ENCODE peak calls at places on chromosome 7, in ten cellular contexts. G, W, T, Y, M, V, A, U, D and Q are unnamed samples.

GRCh38 chr7:78924581-78924980 is 528.9 kb downstream of the MAGI2 start:
- DNase-seq in Y (no peak), A (no peak), T (no peak), W (no peak), V (peak), D (peak), M (no peak), U (peak), G (peak), Q (peak)

GRCh38 chr7:78099715-78100477 is 301.3 kb downstream of the PHTF2 start:
- DNase-seq in G (no peak), U (peak), A (no peak), M (no peak), W (no peak), D (peak), Y (peak), V (no peak), T (no peak), Q (no peak)

GRCh38 chr7:91710896-91711295 is 169.6 kb downstream of the MTERF1 start:
- DNase-seq in T (no peak), G (no peak), M (no peak), A (no peak), Y (no peak), D (peak), V (no peak), W (no peak), U (no peak), Q (no peak)

GRCh38 chr7:121328508-121329459 is at the start of gene WNT16:
- DNase-seq in D (no peak), Y (no peak), G (no peak), M (peak), V (no peak), T (peak), W (no peak), A (no peak), U (no peak), Q (no peak)

GRCh38 chr7:120864146-120864920 is 6.4 kb upstream of the TSPAN12 start:
- DNase-seq in U (no peak), D (peak), M (no peak), G (no peak), T (no peak), Y (no peak), W (no peak), V (no peak), A (no peak), Q (no peak)

GRCh38 chr7:55441668-55442305 is 76.7 kb downstream of the LANCL2 start:
- DNase-seq in T (no peak), M (no peak), G (no peak), A (no peak), W (no peak), Y (peak), D (peak), V (no peak), U (peak), Q (peak)

GRCh38 chr7:47088329-47089067 is 493.4 kb downstream of the TNS3 start:
- DNase-seq in D (peak), Y (no peak), U (no peak), W (no peak), T (peak), A (peak), M (peak), V (peak), G (peak), Q (peak)

GRCh38 chr7:152751449-152752141 is 8.0 kb upstream of the ACTR3B start:
- DNase-seq in Y (no peak), W (no peak), A (no peak), D (no peak), T (no peak), V (no peak), U (no peak), M (no peak), G (peak), Q (no peak)

GRCh38 chr7:52260046-52260665 is 775.3 kb upstream of the POM121L12 start:
- DNase-seq in D (no peak), T (no peak), A (no peak), M (peak), G (no peak), V (peak), U (no peak), Y (no peak), W (no peak), Q (peak)

GRCh38 chr7:49866910-49867309 is 93.5 kb downstream of the VWC2 start:
- DNase-seq in W (no peak), A (no peak), U (no peak), T (no peak), G (no peak), D (no peak), Y (no peak), M (no peak), V (no peak), Q (no peak)

GRCh38 chr7:33053716-33054115 is 8.9 kb downstream of the NT5C3A start:
- DNase-seq in W (no peak), Y (no peak), D (no peak), U (no peak), T (no peak), A (no peak), M (no peak), V (no peak), G (no peak), Q (no peak)

GRCh38 chr7:49346200-49346899 is 422.0 kb downstream of the CDC14C start:
- DNase-seq in Y (no peak), G (no peak), U (no peak), A (no peak), W (no peak), M (no peak), D (no peak), T (no peak), V (no peak), Q (no peak)

GRCh38 chr7:128022631-128023532 is 8.4 kb downstream of the LRRC4 start:
- DNase-seq in W (no peak), D (peak), V (peak), U (peak), G (no peak), M (no peak), Y (peak), T (no peak), A (no peak), Q (no peak)

GRCh38 chr7:80453699-80454340 is 58.0 kb downstream of the GNAT3 start:
- DNase-seq in V (peak), D (no peak), M (no peak), U (no peak), Y (no peak), T (no peak), G (peak), A (no peak), W (no peak), Q (peak)

GRCh38 chr7:12067156-12067831 is 143.8 kb upstream of the TMEM106B start:
- DNase-seq in U (peak), W (no peak), M (peak), V (peak), T (peak), A (no peak), G (peak), D (peak), Y (peak), Q (peak)

GRCh38 chr7:28840515-28841125 is 117.5 kb downstream of the TRIL start:
- DNase-seq in G (no peak), D (no peak), A (no peak), W (no peak), T (no peak), Y (no peak), V (no peak), U (no peak), M (no peak), Q (peak)

GRCh38 chr7:27110977-27111752 is 8.7 kb upstream of the HOXA2 start:
- DNase-seq in T (no peak), V (peak), M (no peak), U (no peak), G (no peak), W (no peak), Y (no peak), D (peak), A (peak), Q (no peak)

GRCh38 chr7:141709749-141710148 is 1.6 kb downstream of the WEE2 start:
- DNase-seq in M (no peak), A (no peak), W (no peak), T (no peak), Y (no peak), G (no peak), V (no peak), U (no peak), D (no peak), Q (no peak)

GRCh38 chr7:20306499-20306946 is 24.2 kb upstream of the ITGB8 start:
- DNase-seq in M (no peak), U (no peak), Y (no peak), G (no peak), A (no peak), T (peak), V (no peak), D (peak), W (no peak), Q (peak)

GRCh38 chr7:71303566-71303965 is 171.6 kb downstream of the GALNT17 start:
- DNase-seq in M (no peak), W (no peak), Y (no peak), A (no peak), V (no peak), D (peak), T (no peak), U (no peak), G (no peak), Q (no peak)

GRCh38 chr7:19772858-19773337 is 519 bp downstream of the TMEM196 start:
- DNase-seq in W (no peak), M (peak), V (peak), A (no peak), T (no peak), U (no peak), D (peak), Y (no peak), G (no peak), Q (peak)

GRCh38 chr7:69799048-69799697 is 200.9 kb downstream of the AUTS2 start:
- DNase-seq in D (no peak), Y (no peak), W (no peak), A (no peak), M (no peak), V (no peak), G (no peak), T (no peak), U (no peak), Q (no peak)
- TF ChIP-seq CTCF in D (no peak), Y (no peak), W (no peak), A (no peak), M (no peak), V (no peak), G (no peak), T (no peak), U (no peak), Q (no peak)

GRCh38 chr7:129101746-129102145 is 42.8 kb upstream of the TSPAN33 start:
- DNase-seq in Y (no peak), D (no peak), M (no peak), U (no peak), A (no peak), V (no peak), G (no peak), T (no peak), W (no peak), Q (no peak)

GRCh38 chr7:129094501-129094900 is 39.6 kb upstream of the TNPO3 start:
- DNase-seq in G (no peak), U (no peak), M (no peak), W (no peak), A (no peak), V (no peak), D (no peak), Y (no peak), T (no peak), Q (no peak)

GRCh38 chr7:129100827-129101166 is 43.7 kb upstream of the TSPAN33 start:
- DNase-seq in W (no peak), V (no peak), A (no peak), T (no peak), D (no peak), G (no peak), U (no peak), Y (no peak), M (no peak), Q (no peak)

GRCh38 chr7:129095258-129095657 is 40.3 kb upstream of the TNPO3 start:
- DNase-seq in M (no peak), V (no peak), U (no peak), G (peak), Y (no peak), D (no peak), T (peak), A (no peak), W (no peak), Q (no peak)

DNA sequence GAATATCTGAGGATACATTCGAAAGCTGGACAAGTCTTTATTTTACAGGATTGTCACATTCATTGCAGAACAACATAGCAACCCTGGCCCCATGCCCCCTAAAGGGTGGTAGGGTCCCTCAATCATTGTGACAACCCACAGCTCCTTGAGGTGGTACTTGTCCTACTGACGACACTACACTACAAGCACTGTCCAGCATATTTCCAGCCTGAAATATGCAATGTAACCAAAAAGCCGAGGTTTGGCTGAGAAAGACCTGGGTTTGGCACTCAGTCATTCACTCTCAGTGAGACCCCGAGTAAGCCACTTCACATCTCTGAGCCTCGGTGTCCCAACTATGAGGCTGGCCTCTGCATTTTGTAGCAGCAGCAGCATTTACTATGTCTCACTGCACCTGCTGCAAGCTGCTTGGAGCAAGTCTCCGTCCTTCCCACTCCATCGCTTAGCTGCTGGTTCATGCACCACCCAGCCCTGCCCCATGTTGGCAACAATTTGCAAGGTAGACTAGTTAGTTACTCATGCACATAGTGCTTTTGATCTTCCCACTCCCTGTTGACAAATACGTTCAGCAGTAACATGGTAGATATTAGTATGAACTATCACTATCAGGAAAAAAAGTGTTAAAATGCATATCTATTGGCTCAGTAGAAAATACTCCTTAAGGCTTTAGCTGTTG is 43.6 kb upstream of the TNPO3 start:
- DNase-seq in Y (no peak), V (no peak), A (no peak), T (no peak), W (no peak), G (no peak), M (no peak), D (no peak), U (no peak), Q (no peak)
- TF ChIP-seq CTCF in Y (no peak), V (no peak), A (no peak), T (no peak), W (no peak), G (no peak), M (no peak), D (no peak), U (no peak), Q (no peak)

DNA sequence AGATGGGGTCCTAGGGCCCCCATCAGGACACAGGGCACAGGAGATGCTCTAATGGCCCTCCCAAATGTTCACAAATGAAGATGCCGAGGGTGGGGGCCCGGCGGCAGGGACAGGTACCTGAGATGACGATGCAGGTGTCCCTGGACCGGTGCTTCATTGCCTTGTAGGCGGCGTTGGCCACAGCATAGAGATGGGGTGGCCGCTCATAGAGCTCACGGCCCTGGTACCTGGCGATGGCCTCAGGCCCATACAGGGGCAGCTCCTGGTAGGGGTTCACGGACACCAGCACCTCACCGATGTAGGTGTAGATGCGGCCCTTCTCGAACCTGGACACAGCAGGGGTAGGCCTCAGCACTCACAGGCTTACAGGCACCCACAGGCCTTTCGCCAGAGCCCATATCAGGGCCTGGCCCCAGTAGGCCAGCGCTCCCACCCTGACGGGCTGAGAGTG is 2.0 kb downstream of the MYO1G start:
- DNase-seq in M (no peak), W (no peak), G (no peak), U (no peak), A (no peak), Y (no peak), T (no peak), D (no peak), V (no peak), Q (no peak)
- TF ChIP-seq CTCF in M (no peak), W (no peak), G (no peak), U (no peak), A (no peak), Y (no peak), T (no peak), D (no peak), V (no peak), Q (no peak)

GRCh38 chr7:104767826-104768536 is 246.0 kb upstream of the KMT2E start:
- DNase-seq in V (no peak), G (no peak), W (no peak), A (no peak), Y (no peak), D (no peak), U (no peak), T (no peak), M (no peak), Q (no peak)
- TF ChIP-seq CTCF in V (no peak), G (no peak), W (no peak), A (no peak), Y (no peak), D (no peak), U (no peak), T (no peak), M (no peak), Q (no peak)

DNA sequence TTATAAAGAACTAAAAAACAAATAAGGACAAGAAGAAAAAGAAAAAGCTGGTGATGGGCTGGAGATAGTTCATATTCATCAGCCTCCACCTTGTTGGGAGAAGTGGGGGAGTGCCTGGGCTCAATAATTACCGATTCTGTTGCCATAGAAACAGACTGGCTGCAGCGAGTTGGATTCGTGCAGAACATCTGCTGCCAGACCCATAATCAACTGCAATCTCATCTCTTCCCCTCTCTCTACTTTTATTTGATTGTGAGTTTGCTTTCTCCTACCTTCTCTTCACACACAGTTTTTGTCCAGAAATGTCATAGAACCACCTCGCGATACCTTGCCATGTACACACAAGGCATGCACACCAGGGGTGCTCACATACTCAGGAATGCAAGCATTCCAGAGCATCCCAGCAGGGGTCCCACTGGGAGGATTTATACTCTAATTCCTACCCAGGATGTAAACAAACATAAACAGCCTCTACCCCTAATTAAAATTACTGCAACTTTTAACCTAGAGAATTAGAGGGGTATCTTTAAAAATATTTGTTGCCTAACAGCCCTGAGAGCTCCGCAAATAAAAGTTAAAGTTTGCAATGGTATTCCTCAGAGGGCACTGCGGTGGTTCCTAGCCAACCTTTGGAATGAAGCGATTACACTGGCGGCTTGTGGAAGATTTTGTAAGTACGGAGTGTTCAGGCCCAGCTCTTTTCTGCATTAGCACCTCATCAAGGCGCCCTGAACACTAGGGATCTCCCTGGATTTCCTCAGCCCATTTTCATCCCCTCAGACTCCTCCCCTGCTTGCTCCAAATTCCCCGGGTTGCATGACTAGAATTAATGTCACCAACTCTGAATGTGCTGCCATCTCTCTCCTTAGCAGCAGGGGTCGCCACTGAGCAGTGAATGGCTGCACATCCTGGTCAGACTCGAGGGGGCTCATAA is 262.4 kb upstream of the AOAH start:
- DNase-seq in V (peak), A (peak), D (peak), M (peak), W (no peak), T (peak), G (peak), Y (no peak), U (no peak), Q (peak)
- TF ChIP-seq CTCF in V (peak), A (peak), D (peak), M (peak), W (peak), T (peak), G (peak), Y (peak), U (peak), Q (peak)

GRCh38 chr7:92881091-92881485 is 44.7 kb upstream of the CDK6 start:
- DNase-seq in W (no peak), T (no peak), G (peak), A (no peak), Y (no peak), V (no peak), D (no peak), U (no peak), M (no peak), Q (no peak)

GRCh38 chr7:92884218-92884617 is 47.8 kb upstream of the CDK6 start:
- DNase-seq in T (no peak), A (no peak), G (peak), M (no peak), Y (no peak), V (no peak), W (no peak), D (no peak), U (no peak), Q (no peak)

GRCh38 chr7:92877367-92877766 is 41.0 kb upstream of the CDK6 start:
- DNase-seq in M (no peak), Y (no peak), G (no peak), D (no peak), V (no peak), W (no peak), T (no peak), A (no peak), U (no peak), Q (no peak)

GRCh38 chr7:92882760-92883159 is 46.4 kb upstream of the CDK6 start:
- DNase-seq in T (no peak), U (no peak), V (no peak), D (no peak), Y (no peak), A (no peak), M (no peak), W (no peak), G (no peak), Q (no peak)

GRCh38 chr7:92880212-92881090 is 44.1 kb upstream of the CDK6 start:
- DNase-seq in G (peak), A (peak), D (no peak), W (no peak), Y (no peak), T (no peak), V (peak), U (no peak), M (peak), Q (peak)
- TF ChIP-seq CTCF in G (peak), A (peak), D (peak), W (peak), Y (no peak), T (peak), V (peak), U (no peak), M (peak), Q (peak)

DNA sequence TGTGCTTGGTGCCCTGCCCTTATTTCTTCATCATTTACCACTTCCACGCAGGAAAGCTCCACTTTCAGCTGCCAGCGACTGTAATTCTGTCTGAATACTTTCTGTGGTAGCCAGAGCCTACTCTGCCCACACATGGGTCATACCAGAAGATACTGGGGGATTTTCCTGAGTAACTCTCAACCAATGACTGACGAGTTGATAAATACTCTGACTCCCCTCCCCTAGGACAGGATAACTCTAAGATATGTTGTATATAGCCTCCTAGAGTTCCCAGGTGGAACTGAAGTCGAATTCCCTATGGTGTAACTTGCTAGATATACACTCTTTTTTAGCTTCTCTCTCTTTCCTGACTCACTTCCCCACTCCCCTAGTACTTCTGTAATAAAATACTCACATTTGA is 29.8 kb downstream of the SEM1 start:
- DNase-seq in G (peak), A (no peak), D (no peak), M (no peak), V (no peak), Y (no peak), U (no peak), W (no peak), T (no peak), Q (no peak)
- TF ChIP-seq CTCF in G (no peak), A (no peak), D (no peak), M (no peak), V (no peak), Y (no peak), U (no peak), W (no peak), T (no peak), Q (no peak)